ENCODE peak calls at places on chromosomes 1 and 21, in seven cellular contexts. One of them, this sample, is unnamed.

GRCh38 chr1:16076871-16077250 is 3.4 kb upstream of the FAM131C start:
- DNase-seq in amniotic stem cell: peak
- DNase-seq in stromal cell of bone marrow: no peak
- DNase-seq in RPMI8226: no peak
- DNase-seq in MCF 10A: peak
- DNase-seq in RKO: no peak
- DNase-seq in lower leg skin: no peak
- DNase-seq in this sample: no peak

GRCh38 chr1:183044893-183045649 is 21.9 kb downstream of the LAMC1 start:
- DNase-seq in amniotic stem cell: no peak
- DNase-seq in stromal cell of bone marrow: no peak
- DNase-seq in RPMI8226: no peak
- DNase-seq in MCF 10A: no peak
- DNase-seq in RKO: no peak
- DNase-seq in lower leg skin: no peak
- DNase-seq in this sample: no peak

GRCh38 chr1:78607334-78607927 is 12.8 kb upstream of the IFI44L start:
- DNase-seq in amniotic stem cell: no peak
- DNase-seq in stromal cell of bone marrow: no peak
- DNase-seq in RPMI8226: peak
- DNase-seq in MCF 10A: peak
- DNase-seq in RKO: peak
- DNase-seq in lower leg skin: no peak
- DNase-seq in this sample: no peak

GRCh38 chr1:226406401-226406881 is 1.5 kb downstream of the PARP1 start:
- DNase-seq in amniotic stem cell: no peak
- DNase-seq in stromal cell of bone marrow: no peak
- DNase-seq in RPMI8226: peak
- DNase-seq in MCF 10A: peak
- DNase-seq in RKO: peak
- DNase-seq in lower leg skin: no peak
- DNase-seq in this sample: peak

GRCh38 chr1:202189012-202189790 is 4.4 kb upstream of the LGR6 start:
- DNase-seq in amniotic stem cell: peak
- DNase-seq in stromal cell of bone marrow: no peak
- DNase-seq in RPMI8226: peak
- DNase-seq in MCF 10A: peak
- DNase-seq in RKO: peak
- DNase-seq in lower leg skin: peak
- DNase-seq in this sample: peak

GRCh38 chr1:69534829-69535228 is 32.9 kb upstream of the LRRC7 start:
- DNase-seq in amniotic stem cell: no peak
- DNase-seq in stromal cell of bone marrow: no peak
- DNase-seq in RPMI8226: no peak
- DNase-seq in MCF 10A: no peak
- DNase-seq in RKO: no peak
- DNase-seq in lower leg skin: no peak
- DNase-seq in this sample: no peak

GRCh38 chr1:228398741-228399461 is 7.7 kb downstream of the TRIM11 start:
- DNase-seq in amniotic stem cell: no peak
- DNase-seq in stromal cell of bone marrow: no peak
- DNase-seq in RPMI8226: no peak
- DNase-seq in MCF 10A: no peak
- DNase-seq in RKO: no peak
- DNase-seq in lower leg skin: no peak
- DNase-seq in this sample: no peak

GRCh38 chr1:93575586-93576271 is 105.9 kb downstream of the BCAR3 start:
- DNase-seq in amniotic stem cell: no peak
- DNase-seq in stromal cell of bone marrow: no peak
- DNase-seq in RPMI8226: no peak
- DNase-seq in MCF 10A: no peak
- DNase-seq in RKO: no peak
- DNase-seq in lower leg skin: no peak
- DNase-seq in this sample: no peak

GRCh38 chr1:203661572-203661971 is 34.9 kb downstream of the ATP2B4 start:
- DNase-seq in amniotic stem cell: no peak
- DNase-seq in stromal cell of bone marrow: no peak
- DNase-seq in RPMI8226: peak
- DNase-seq in MCF 10A: no peak
- DNase-seq in RKO: no peak
- DNase-seq in lower leg skin: no peak
- DNase-seq in this sample: no peak

GRCh38 chr1:42940851-42941639 is 17.6 kb downstream of the SLC2A1 start:
- DNase-seq in amniotic stem cell: peak
- DNase-seq in stromal cell of bone marrow: peak
- DNase-seq in RPMI8226: peak
- DNase-seq in MCF 10A: peak
- DNase-seq in RKO: peak
- DNase-seq in lower leg skin: no peak
- DNase-seq in this sample: peak

GRCh38 chr1:46529031-46529630 is 22.3 kb downstream of the KNCN start:
- DNase-seq in amniotic stem cell: no peak
- DNase-seq in stromal cell of bone marrow: no peak
- DNase-seq in RPMI8226: no peak
- DNase-seq in MCF 10A: peak
- DNase-seq in RKO: no peak
- DNase-seq in lower leg skin: no peak
- DNase-seq in this sample: peak

GRCh38 chr1:161157867-161158266 is 1.4 kb upstream of the USP21 start:
- DNase-seq in amniotic stem cell: no peak
- DNase-seq in stromal cell of bone marrow: no peak
- DNase-seq in RPMI8226: no peak
- DNase-seq in MCF 10A: no peak
- DNase-seq in RKO: no peak
- DNase-seq in lower leg skin: no peak
- DNase-seq in this sample: no peak

GRCh38 chr1:218112862-218113261 is 172.2 kb upstream of the RRP15 start:
- DNase-seq in amniotic stem cell: no peak
- DNase-seq in stromal cell of bone marrow: no peak
- DNase-seq in RPMI8226: no peak
- DNase-seq in MCF 10A: no peak
- DNase-seq in RKO: no peak
- DNase-seq in lower leg skin: no peak
- DNase-seq in this sample: no peak

GRCh38 chr1:112386786-112387346 is 9.1 kb upstream of the CTTNBP2NL start:
- DNase-seq in amniotic stem cell: no peak
- DNase-seq in stromal cell of bone marrow: no peak
- DNase-seq in RPMI8226: no peak
- DNase-seq in MCF 10A: no peak
- DNase-seq in RKO: no peak
- DNase-seq in lower leg skin: no peak
- DNase-seq in this sample: no peak

GRCh38 chr1:110214454-110215404 is 4.6 kb downstream of the KCNC4 start:
- DNase-seq in amniotic stem cell: no peak
- DNase-seq in stromal cell of bone marrow: no peak
- DNase-seq in RPMI8226: no peak
- DNase-seq in MCF 10A: no peak
- DNase-seq in RKO: no peak
- DNase-seq in lower leg skin: no peak
- DNase-seq in this sample: no peak

GRCh38 chr1:61935516-61935915 is 193.2 kb downstream of the PATJ start:
- DNase-seq in amniotic stem cell: no peak
- DNase-seq in stromal cell of bone marrow: no peak
- DNase-seq in RPMI8226: no peak
- DNase-seq in MCF 10A: no peak
- DNase-seq in RKO: no peak
- DNase-seq in lower leg skin: no peak
- DNase-seq in this sample: no peak

GRCh38 chr1:153805929-153806750 is 30.9 kb downstream of the SLC27A3 start:
- DNase-seq in amniotic stem cell: no peak
- DNase-seq in stromal cell of bone marrow: no peak
- DNase-seq in RPMI8226: no peak
- DNase-seq in MCF 10A: no peak
- DNase-seq in RKO: no peak
- DNase-seq in lower leg skin: no peak
- DNase-seq in this sample: peak

GRCh38 chr1:223631367-223631977 is 34.0 kb downstream of the CAPN8 start:
- DNase-seq in amniotic stem cell: no peak
- DNase-seq in stromal cell of bone marrow: no peak
- DNase-seq in RPMI8226: no peak
- DNase-seq in MCF 10A: no peak
- DNase-seq in RKO: peak
- DNase-seq in lower leg skin: no peak
- DNase-seq in this sample: no peak

GRCh38 chr21:29725025-29725736 is 214.6 kb downstream of the GRIK1 start:
- DNase-seq in amniotic stem cell: no peak
- DNase-seq in stromal cell of bone marrow: no peak
- DNase-seq in RPMI8226: no peak
- DNase-seq in MCF 10A: no peak
- DNase-seq in RKO: no peak
- DNase-seq in lower leg skin: no peak
- DNase-seq in this sample: no peak

GRCh38 chr1:114723457-114723856 is 6.9 kb upstream of the NRAS start:
- DNase-seq in amniotic stem cell: no peak
- DNase-seq in stromal cell of bone marrow: no peak
- DNase-seq in RPMI8226: no peak
- DNase-seq in MCF 10A: no peak
- DNase-seq in RKO: no peak
- DNase-seq in lower leg skin: no peak
- DNase-seq in this sample: no peak

GRCh38 chr1:178951600-178951999 is 74.1 kb upstream of the FAM20B start:
- DNase-seq in amniotic stem cell: no peak
- DNase-seq in stromal cell of bone marrow: no peak
- DNase-seq in RPMI8226: no peak
- DNase-seq in MCF 10A: no peak
- DNase-seq in RKO: no peak
- DNase-seq in lower leg skin: no peak
- DNase-seq in this sample: no peak

GRCh38 chr1:230976825-230977747 is 1.6 kb downstream of the TTC13 start:
- DNase-seq in amniotic stem cell: no peak
- DNase-seq in stromal cell of bone marrow: no peak
- DNase-seq in RPMI8226: peak
- DNase-seq in MCF 10A: no peak
- DNase-seq in RKO: peak
- DNase-seq in lower leg skin: no peak
- DNase-seq in this sample: peak

GRCh38 chr1:66648896-66649597 is 103.2 kb upstream of the DYNLT5 start:
- DNase-seq in amniotic stem cell: no peak
- DNase-seq in stromal cell of bone marrow: no peak
- DNase-seq in RPMI8226: peak
- DNase-seq in MCF 10A: no peak
- DNase-seq in RKO: no peak
- DNase-seq in lower leg skin: no peak
- DNase-seq in this sample: no peak

GRCh38 chr1:112879834-112880233 is 76.2 kb downstream of the SLC16A1 start:
- DNase-seq in amniotic stem cell: no peak
- DNase-seq in stromal cell of bone marrow: no peak
- DNase-seq in RPMI8226: no peak
- DNase-seq in MCF 10A: no peak
- DNase-seq in RKO: no peak
- DNase-seq in lower leg skin: no peak
- DNase-seq in this sample: no peak

GRCh38 chr1:174116042-174116441 is 43.3 kb upstream of the RABGAP1L start:
- DNase-seq in amniotic stem cell: no peak
- DNase-seq in stromal cell of bone marrow: no peak
- DNase-seq in RPMI8226: no peak
- DNase-seq in MCF 10A: peak
- DNase-seq in RKO: no peak
- DNase-seq in lower leg skin: no peak
- DNase-seq in this sample: no peak

GRCh38 chr1:224170748-224171478 is 12.1 kb upstream of the DEGS1 start:
- DNase-seq in amniotic stem cell: no peak
- DNase-seq in stromal cell of bone marrow: no peak
- DNase-seq in RPMI8226: peak
- DNase-seq in MCF 10A: peak
- DNase-seq in RKO: peak
- DNase-seq in lower leg skin: no peak
- DNase-seq in this sample: peak

GRCh38 chr21:39429445-39429844 is 16.1 kb downstream of the LCA5L start:
- DNase-seq in amniotic stem cell: no peak
- DNase-seq in stromal cell of bone marrow: no peak
- DNase-seq in RPMI8226: no peak
- DNase-seq in MCF 10A: no peak
- DNase-seq in RKO: no peak
- DNase-seq in lower leg skin: no peak
- DNase-seq in this sample: no peak

GRCh38 chr1:213985181-213986019 is 2.4 kb upstream of the PROX1 start:
- DNase-seq in amniotic stem cell: no peak
- DNase-seq in stromal cell of bone marrow: no peak
- DNase-seq in RPMI8226: no peak
- DNase-seq in MCF 10A: no peak
- DNase-seq in RKO: no peak
- DNase-seq in lower leg skin: no peak
- DNase-seq in this sample: no peak

GRCh38 chr21:35606578-35606977 is 453.7 kb downstream of the SETD4 start:
- DNase-seq in amniotic stem cell: no peak
- DNase-seq in stromal cell of bone marrow: no peak
- DNase-seq in RPMI8226: no peak
- DNase-seq in MCF 10A: no peak
- DNase-seq in RKO: no peak
- DNase-seq in lower leg skin: no peak
- DNase-seq in this sample: no peak

GRCh38 chr1:166082601-166083000 is 84.2 kb downstream of the FAM78B start:
- DNase-seq in amniotic stem cell: no peak
- DNase-seq in stromal cell of bone marrow: no peak
- DNase-seq in RPMI8226: no peak
- DNase-seq in MCF 10A: no peak
- DNase-seq in RKO: no peak
- DNase-seq in lower leg skin: no peak
- DNase-seq in this sample: no peak

GRCh38 chr1:61085191-61086086 is 3.1 kb downstream of the NFIA start:
- DNase-seq in amniotic stem cell: no peak
- DNase-seq in stromal cell of bone marrow: no peak
- DNase-seq in RPMI8226: no peak
- DNase-seq in MCF 10A: peak
- DNase-seq in RKO: no peak
- DNase-seq in lower leg skin: no peak
- DNase-seq in this sample: no peak

GRCh38 chr1:109979489-109980091 is 5.0 kb upstream of the AHCYL1 start:
- DNase-seq in amniotic stem cell: no peak
- DNase-seq in stromal cell of bone marrow: peak
- DNase-seq in RPMI8226: no peak
- DNase-seq in MCF 10A: peak
- DNase-seq in RKO: peak
- DNase-seq in lower leg skin: peak
- DNase-seq in this sample: no peak

GRCh38 chr1:58650141-58650540 is 49.7 kb downstream of the MYSM1 start:
- DNase-seq in amniotic stem cell: no peak
- DNase-seq in stromal cell of bone marrow: no peak
- DNase-seq in RPMI8226: no peak
- DNase-seq in MCF 10A: no peak
- DNase-seq in RKO: no peak
- DNase-seq in lower leg skin: no peak
- DNase-seq in this sample: no peak

GRCh38 chr1:92980732-92981647 is 19.7 kb upstream of the DIPK1A start:
- DNase-seq in amniotic stem cell: no peak
- DNase-seq in stromal cell of bone marrow: no peak
- DNase-seq in RPMI8226: no peak
- DNase-seq in MCF 10A: no peak
- DNase-seq in RKO: no peak
- DNase-seq in lower leg skin: no peak
- DNase-seq in this sample: peak

This sample was measured in activated CD8-positive, alpha-beta T cell treated with anti-CD3 and anti-CD28 coated beads for 36 hours.